ENCODE peak calls at places on chromosome 6, in eight cellular contexts. F, U, C, Z, M, Q, O and X are unnamed samples.

GRCh38 chr6:112343375-112343774 is 3.8 kb upstream of the RFPL4B start:
- DNase-seq in F (peak; percentile 78), U (no peak), C (no peak), Z (no peak), M (no peak), Q (no peak), O (no peak), X (no peak)

GRCh38 chr6:121697921-121698320 is 262.5 kb downstream of the GJA1 start:
- DNase-seq in F (no peak), U (no peak), C (no peak), Z (no peak), M (no peak), Q (no peak), O (no peak), X (no peak)

GRCh38 chr6:33313105-33313708 is 671 bp downstream of the TAPBP start:
- DNase-seq in F (peak; percentile 37), U (no peak), C (no peak), Z (no peak), M (no peak), Q (peak; percentile 28), O (no peak), X (no peak)

GRCh38 chr6:117497237-117497636 is 14.8 kb downstream of the DCBLD1 start:
- DNase-seq in F (no peak), U (no peak), C (no peak), Z (no peak), M (no peak), Q (no peak), O (no peak), X (no peak)

GRCh38 chr6:15953152-15953880 is 175.6 kb upstream of the MYLIP start:
- DNase-seq in F (no peak), U (no peak), C (no peak), Z (no peak), M (no peak), Q (no peak), O (no peak), X (no peak)

GRCh38 chr6:127366281-127367022 is 23.0 kb upstream of the ECHDC1 start:
- DNase-seq in F (no peak), U (peak; percentile 68), C (no peak), Z (peak; percentile 95), M (peak; percentile 96), Q (peak; percentile 74), O (no peak), X (no peak)

GRCh38 chr6:3299221-3299620 is 40.5 kb downstream of the PSMG4 start:
- DNase-seq in F (no peak), U (no peak), C (no peak), Z (no peak), M (no peak), Q (no peak), O (no peak), X (no peak)

GRCh38 chr6:29759457-29759856 is 36.2 kb downstream of the HLA-F start:
- DNase-seq in F (no peak), U (no peak), C (no peak), Z (no peak), M (no peak), Q (peak; percentile 12), O (no peak), X (no peak)

GRCh38 chr6:3997144-3997770 is 81.7 kb downstream of the FAM217A start:
- DNase-seq in F (no peak), U (no peak), C (peak; percentile 34), Z (no peak), M (no peak), Q (no peak), O (no peak), X (no peak)

GRCh38 chr6:7784248-7784647 is 58.3 kb downstream of the BMP6 start:
- DNase-seq in F (no peak), U (no peak), C (no peak), Z (no peak), M (no peak), Q (no peak), O (no peak), X (no peak)

GRCh38 chr6:157912326-157912725 is 69.3 kb upstream of the SYNJ2 start:
- DNase-seq in F (no peak), U (no peak), C (peak; percentile 80), Z (no peak), M (peak; percentile 83), Q (no peak), O (no peak), X (no peak)

GRCh38 chr6:148304976-148305375 is 37.7 kb upstream of the SASH1 start:
- DNase-seq in F (no peak), U (no peak), C (no peak), Z (no peak), M (no peak), Q (no peak), O (no peak), X (no peak)

GRCh38 chr6:117906905-117907599 is at the start of gene SLC35F1:
- DNase-seq in F (peak; percentile 67), U (no peak), C (peak; percentile 51), Z (no peak), M (no peak), Q (no peak), O (no peak), X (no peak)

GRCh38 chr6:159874475-159874874 is 16.3 kb upstream of the MAS1 start:
- DNase-seq in F (no peak), U (no peak), C (peak; percentile 67), Z (no peak), M (no peak), Q (no peak), O (no peak), X (no peak)

GRCh38 chr6:89745728-89746127 is 73.9 kb downstream of the MDN1 start:
- DNase-seq in F (no peak), U (no peak), C (no peak), Z (no peak), M (no peak), Q (no peak), O (no peak), X (no peak)

GRCh38 chr6:122389704-122390103 is 9.7 kb upstream of the HSF2 start:
- DNase-seq in F (no peak), U (no peak), C (no peak), Z (no peak), M (no peak), Q (no peak), O (no peak), X (no peak)

GRCh38 chr6:137387365-137387764 is 106.8 kb downstream of the OLIG3 start:
- DNase-seq in F (no peak), U (no peak), C (no peak), Z (no peak), M (no peak), Q (peak; percentile 1), O (no peak), X (no peak)

GRCh38 chr6:46410330-46410953 is 80.8 kb downstream of the RCAN2 start:
- DNase-seq in F (peak; percentile 74), U (peak; percentile 12), C (peak; percentile 76), Z (no peak), M (no peak), Q (peak; percentile 23), O (no peak), X (no peak)

GRCh38 chr6:75098709-75099108 is 107.1 kb downstream of the COL12A1 start:
- DNase-seq in F (no peak), U (peak; percentile 18), C (no peak), Z (no peak), M (peak; percentile 75), Q (peak; percentile 64), O (no peak), X (no peak)

GRCh38 chr6:43038727-43039126 is 14.9 kb downstream of the CUL7 start:
- DNase-seq in F (no peak), U (no peak), C (no peak), Z (no peak), M (no peak), Q (no peak), O (no peak), X (no peak)

GRCh38 chr6:163837681-163838431 is 423.3 kb downstream of the QKI start:
- DNase-seq in F (no peak), U (no peak), C (no peak), Z (no peak), M (no peak), Q (no peak), O (no peak), X (no peak)

GRCh38 chr6:156423829-156424228 is 353.3 kb upstream of the ARID1B start:
- DNase-seq in F (no peak), U (no peak), C (no peak), Z (no peak), M (no peak), Q (no peak), O (no peak), X (peak; percentile 6)

GRCh38 chr6:43559328-43559727 is 16.5 kb downstream of the XPO5 start:
- DNase-seq in F (no peak), U (no peak), C (no peak), Z (no peak), M (no peak), Q (no peak), O (no peak), X (no peak)

GRCh38 chr6:116060572-116061283 is at the start of gene FRK:
- DNase-seq in F (no peak), U (no peak), C (no peak), Z (no peak), M (no peak), Q (peak; percentile 58), O (no peak), X (no peak)